ENCODE peak calls at places on chromosomes 11 and 22, in seven cellular contexts. R is K562; Y is SK-N-SH; N is GM12878; B is transverse colon; P is CD8-positive, alpha-beta T cell; O is fibroblast of pulmonary artery. I is an unnamed sample.

GRCh38 chr11:60889869-60890311 is 16.5 kb downstream of the PRPF19 start:
- DNase-seq in Y (no peak), N (no peak), B (no peak), P (no peak), O (no peak), R (no peak), I (no peak)

GRCh38 chr11:111652184-111652583 is 49.9 kb downstream of the SIK2 start:
- DNase-seq in Y (no peak), N (no peak), B (no peak), O (peak), R (no peak), P (no peak), I (no peak)

GRCh38 chr11:82634091-82634490 is 99.6 kb downstream of the FAM181B start:
- DNase-seq in R (no peak), P (no peak), N (no peak), Y (no peak), B (no peak), O (no peak), I (no peak)

GRCh38 chr11:61543606-61544306 is 35.2 kb downstream of the LRRC10B start:
- DNase-seq in P (no peak), O (peak), B (no peak), R (no peak), N (no peak), Y (no peak), I (peak)

GRCh38 chr11:3043315-3043871 is 13.8 kb downstream of the CARS1 start:
- DNase-seq in O (peak), B (peak), R (no peak), P (no peak), Y (no peak), N (no peak), I (peak)

GRCh38 chr11:79762271-79762935 is 321.6 kb upstream of the TENM4 start:
- DNase-seq in B (no peak), N (no peak), R (no peak), O (no peak), Y (no peak), P (no peak), I (peak)

GRCh38 chr11:71474771-71475483 is 21.9 kb downstream of the NADSYN1 start:
- DNase-seq in B (no peak), P (no peak), R (no peak), Y (no peak), O (no peak), N (no peak), I (no peak)

GRCh38 chr11:86790073-86790727 is 10.1 kb upstream of the PRSS23 start:
- DNase-seq in N (no peak), P (no peak), R (no peak), Y (no peak), B (no peak), O (no peak), I (no peak)

GRCh38 chr22:23778576-23778900 is 5.9 kb downstream of the MMP11 start:
- DNase-seq in B (no peak), Y (no peak), N (no peak), R (no peak), O (no peak), P (no peak), I (no peak)

GRCh38 chr11:20474951-20475517 is 87.5 kb downstream of the PRMT3 start:
- DNase-seq in R (no peak), Y (no peak), P (no peak), B (no peak), O (no peak), N (peak), I (no peak)

GRCh38 chr11:28525636-28526405 is 417.6 kb downstream of the METTL15 start:
- DNase-seq in Y (no peak), R (no peak), P (no peak), N (no peak), O (no peak), B (no peak), I (no peak)

GRCh38 chr11:66546368-66546965 is at the start of gene ACTN3:
- DNase-seq in N (no peak), O (peak), B (peak), R (peak), Y (peak), P (no peak), I (peak)

GRCh38 chr11:68053117-68053516 is 14.3 kb downstream of the TCIRG1 start:
- DNase-seq in P (no peak), N (no peak), B (no peak), R (no peak), Y (no peak), O (no peak), I (no peak)

GRCh38 chr22:30859714-30860095 is 108.9 kb downstream of the MORC2 start:
- DNase-seq in P (no peak), O (no peak), Y (no peak), B (no peak), R (no peak), N (no peak), I (no peak)

GRCh38 chr11:68598816-68599653 is 85.3 kb upstream of the GAL start:
- DNase-seq in P (no peak), O (no peak), R (no peak), B (no peak), Y (no peak), N (no peak), I (peak)

GRCh38 chr11:33804471-33804870 is 30.2 kb upstream of the FBXO3 start:
- DNase-seq in P (no peak), N (no peak), B (no peak), O (no peak), Y (no peak), R (no peak), I (no peak)

GRCh38 chr11:133081730-133082452 is 450.4 kb downstream of the OPCML start:
- DNase-seq in O (no peak), P (no peak), N (no peak), B (no peak), R (no peak), Y (no peak), I (no peak)

GRCh38 chr11:129075757-129076156 is 116.4 kb downstream of the ARHGAP32 start:
- DNase-seq in Y (no peak), O (no peak), P (no peak), N (no peak), R (no peak), B (no peak), I (no peak)

GRCh38 chr11:126394036-126394435 is 38.5 kb downstream of the ST3GAL4 start:
- DNase-seq in N (no peak), P (no peak), O (no peak), B (no peak), R (no peak), Y (no peak), I (no peak)

GRCh38 chr11:122375687-122376399 is 259.8 kb upstream of the BLID start:
- DNase-seq in P (no peak), N (peak), R (no peak), B (no peak), Y (no peak), O (peak), I (peak)

GRCh38 chr11:36817336-36817965 is 219.4 kb upstream of the RAG2 start:
- DNase-seq in O (no peak), R (no peak), B (no peak), Y (no peak), P (no peak), N (no peak), I (peak)

GRCh38 chr11:119051440-119052162 is 5.4 kb downstream of the HYOU1 start:
- DNase-seq in R (peak), N (peak), B (no peak), P (no peak), O (no peak), Y (no peak), I (no peak)

GRCh38 chr22:28424427-28425080 is 255.1 kb downstream of the TTC28 start:
- DNase-seq in B (no peak), N (no peak), P (no peak), O (peak), R (no peak), Y (peak), I (peak)

GRCh38 chr11:75656044-75656726 is 12.7 kb downstream of the MAP6 start:
- DNase-seq in B (no peak), P (no peak), O (no peak), N (no peak), R (no peak), Y (no peak), I (no peak)

GRCh38 chr22:33875316-33875715 is 45.0 kb downstream of the LARGE1 start:
- DNase-seq in Y (no peak), R (no peak), B (no peak), N (no peak), P (no peak), O (no peak), I (no peak)

GRCh38 chr22:48761546-48761945 is 1066.1 kb downstream of the BRD1 start:
- DNase-seq in R (no peak), Y (no peak), O (no peak), B (no peak), P (no peak), N (no peak), I (no peak)

GRCh38 chr11:14320020-14320419 is 39.0 kb downstream of the RRAS2 start:
- DNase-seq in O (no peak), Y (no peak), N (peak), P (peak), B (peak), R (no peak), I (peak)

GRCh38 chr22:31952459-31952858 is 8.1 kb downstream of the YWHAH start:
- DNase-seq in B (no peak), N (no peak), P (no peak), O (peak), R (no peak), Y (no peak), I (peak)

GRCh38 chr11:89604281-89604680 is 105.8 kb upstream of the TRIM77 start:
- DNase-seq in Y (no peak), P (no peak), O (no peak), N (no peak), R (no peak), B (no peak), I (no peak)

GRCh38 chr11:119779195-119780071 is 50.4 kb upstream of the NECTIN1 start:
- DNase-seq in R (no peak), B (no peak), O (no peak), P (no peak), N (no peak), Y (peak), I (no peak)

GRCh38 chr11:124745270-124745834 is 5.6 kb downstream of the NRGN start:
- DNase-seq in B (no peak), R (no peak), O (no peak), N (no peak), P (no peak), Y (no peak), I (no peak)

GRCh38 chr11:124745835-124746620 is 6.0 kb downstream of the VSIG2 start:
- DNase-seq in N (no peak), O (no peak), Y (no peak), R (no peak), P (peak), B (peak), I (no peak)

GRCh38 chr11:124748100-124748418 is 4.0 kb downstream of the VSIG2 start:
- DNase-seq in O (no peak), R (no peak), N (no peak), P (no peak), B (no peak), Y (no peak), I (no peak)

GRCh38 chr11:124747406-124748099 is 4.5 kb downstream of the VSIG2 start:
- DNase-seq in Y (no peak), B (no peak), P (no peak), R (no peak), N (no peak), O (no peak), I (no peak)

DNA sequence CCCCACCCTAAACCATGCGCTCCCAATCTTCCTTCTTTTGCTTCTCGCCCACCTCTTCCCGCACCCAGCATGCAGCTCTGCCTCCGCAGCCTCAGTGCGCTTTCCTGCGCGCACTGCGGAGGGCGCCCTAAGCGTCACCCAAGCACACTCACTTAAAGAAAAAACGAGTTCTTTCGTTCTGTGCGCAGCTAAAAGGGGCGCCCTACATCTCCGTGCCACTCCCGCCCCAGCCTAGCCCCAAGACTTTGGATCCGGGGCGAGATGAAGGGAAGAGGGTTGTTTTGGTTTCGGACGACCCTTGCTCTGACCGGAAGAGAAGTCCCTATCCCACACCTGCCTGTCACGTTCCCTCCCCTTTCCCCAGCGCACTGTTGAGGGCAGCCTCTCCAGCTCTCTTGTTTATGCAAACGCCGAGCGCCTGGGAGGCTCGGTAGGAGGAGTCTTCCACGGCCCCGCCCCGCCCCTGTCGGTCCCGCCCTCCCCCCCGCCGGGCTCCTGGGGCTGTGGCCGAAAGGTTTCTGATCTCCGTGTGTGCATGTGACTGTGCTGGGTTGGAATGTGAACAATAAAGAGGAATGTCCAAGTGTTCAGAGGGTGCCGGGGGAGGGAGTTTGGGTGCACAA is 5.3 kb downstream of the VSIG2 start:
- DNase-seq in R (peak), P (peak), N (peak), B (peak), O (peak), Y (peak), I (peak)
- H3K4me3 ChIP-seq in R (no peak), P (peak), N (peak), B (peak), O (peak), Y (no peak), I (peak)

DNA sequence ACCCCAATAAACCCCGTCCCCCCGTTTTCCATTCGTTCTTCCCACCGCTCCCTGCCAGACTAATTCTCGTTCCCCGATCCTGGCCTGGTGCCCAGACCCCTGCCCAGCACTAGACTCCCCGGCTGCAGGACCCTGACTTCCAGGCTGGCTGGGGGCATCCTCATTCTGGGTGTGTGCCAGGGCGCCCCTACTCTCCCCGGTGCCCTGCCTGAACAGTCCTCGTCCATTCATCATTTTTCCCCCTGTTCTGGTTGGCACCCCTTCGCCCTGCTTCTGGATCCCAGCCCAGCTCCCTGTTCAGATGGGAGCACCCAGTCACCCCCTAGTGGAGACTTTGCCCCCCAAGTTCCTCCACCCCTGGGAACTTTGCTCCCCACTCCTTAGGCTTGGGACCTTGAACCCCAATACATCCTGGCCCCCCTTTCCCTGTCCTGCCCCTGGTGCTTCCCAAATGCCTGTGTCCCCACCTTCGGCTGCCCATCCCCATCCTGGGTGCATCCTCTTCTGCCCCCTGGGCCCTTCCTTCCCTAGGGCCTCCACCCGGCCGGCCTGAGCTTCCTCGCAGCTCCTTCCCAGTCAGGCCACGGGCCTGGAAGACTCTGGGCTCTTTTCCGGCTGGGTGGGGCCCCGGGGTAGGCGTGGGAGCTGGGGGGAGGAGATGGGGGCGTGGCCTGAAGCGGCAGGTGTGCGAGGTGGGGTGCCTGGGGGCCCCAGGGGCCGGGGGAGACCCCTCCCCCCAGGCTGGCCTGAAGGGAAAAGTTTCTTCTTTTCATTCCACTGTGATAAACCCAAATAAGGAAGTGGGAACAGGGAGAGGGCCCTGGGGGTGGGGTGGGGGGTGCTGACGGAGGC is 882 bp downstream of the PLCB3 start:
- DNase-seq in Y (peak), B (peak), O (no peak), P (peak), N (no peak), R (peak), I (no peak)
- TF ChIP-seq CTCF in Y (peak), B (peak), O (peak), P (peak), N (peak), R (peak), I (peak)

GRCh38 chr22:37219534-37219933 is 7.3 kb upstream of the SSTR3 start:
- DNase-seq in B (no peak), R (no peak), Y (no peak), N (no peak), P (no peak), O (no peak), I (no peak)

GRCh38 chr22:37220543-37220968 is 8.3 kb upstream of the SSTR3 start:
- DNase-seq in Y (no peak), R (no peak), N (no peak), B (no peak), P (no peak), O (no peak), I (no peak)

GRCh38 chr22:37218399-37218770 is 6.1 kb upstream of the SSTR3 start:
- DNase-seq in B (no peak), N (no peak), P (no peak), O (no peak), Y (no peak), R (no peak), I (no peak)

GRCh38 chr22:37221424-37222336 is 9.4 kb upstream of the SSTR3 start:
- DNase-seq in O (no peak), R (no peak), N (no peak), P (no peak), Y (no peak), B (no peak), I (no peak)

GRCh38 chr22:37218771-37219411 is 6.6 kb upstream of the SSTR3 start:
- DNase-seq in N (peak), B (peak), R (no peak), Y (no peak), P (peak), O (no peak), I (no peak)
- H3K4me3 ChIP-seq in N (peak), B (no peak), R (no peak), Y (no peak), P (peak), O (no peak), I (no peak)

GRCh38 chr11:13119361-13119760 is 110.2 kb downstream of the RASSF10 start:
- DNase-seq in O (no peak), N (no peak), Y (no peak), P (no peak), B (no peak), R (no peak), I (peak)
- TF ChIP-seq CTCF in O (no peak), N (no peak), Y (no peak), P (no peak), B (no peak), R (no peak), I (no peak)

GRCh38 chr22:42270512-42271190 is at the start of gene TCF20:
- DNase-seq in N (no peak), O (peak), R (peak), Y (peak), P (peak), B (peak), I (peak)

GRCh38 chr22:42270178-42270511 is 308 bp downstream of the TCF20 start:
- DNase-seq in P (no peak), Y (no peak), R (no peak), B (no peak), O (no peak), N (no peak), I (no peak)

GRCh38 chr22:42271906-42272305 is 1.5 kb upstream of the TCF20 start:
- DNase-seq in P (no peak), N (no peak), R (no peak), O (no peak), Y (no peak), B (no peak), I (no peak)

GRCh38 chr22:42272431-42273004 is 2.1 kb upstream of the TCF20 start:
- DNase-seq in O (no peak), B (no peak), P (no peak), R (no peak), N (no peak), Y (no peak), I (no peak)

GRCh38 chr22:42271191-42271813 is 849 bp upstream of the TCF20 start:
- DNase-seq in Y (no peak), N (no peak), P (no peak), B (no peak), O (no peak), R (no peak), I (no peak)
- H3K4me3 ChIP-seq in Y (no peak), N (peak), P (peak), B (peak), O (no peak), R (peak), I (no peak)

GRCh38 chr11:117733311-117733710 is 63.7 kb downstream of the DSCAML1 start:
- DNase-seq in B (no peak), O (no peak), P (no peak), Y (no peak), R (no peak), N (no peak), I (no peak)

GRCh38 chr11:117731689-117732290 is 65.2 kb downstream of the DSCAML1 start:
- DNase-seq in R (no peak), Y (no peak), O (no peak), N (no peak), B (no peak), P (no peak), I (no peak)

GRCh38 chr11:117734596-117734995 is 62.4 kb downstream of the DSCAML1 start:
- DNase-seq in Y (peak), R (no peak), N (no peak), P (no peak), B (no peak), O (no peak), I (no peak)

GRCh38 chr11:117735350-117735977 is 61.6 kb downstream of the DSCAML1 start:
- DNase-seq in R (no peak), N (no peak), O (no peak), P (no peak), Y (no peak), B (no peak), I (no peak)

DNA sequence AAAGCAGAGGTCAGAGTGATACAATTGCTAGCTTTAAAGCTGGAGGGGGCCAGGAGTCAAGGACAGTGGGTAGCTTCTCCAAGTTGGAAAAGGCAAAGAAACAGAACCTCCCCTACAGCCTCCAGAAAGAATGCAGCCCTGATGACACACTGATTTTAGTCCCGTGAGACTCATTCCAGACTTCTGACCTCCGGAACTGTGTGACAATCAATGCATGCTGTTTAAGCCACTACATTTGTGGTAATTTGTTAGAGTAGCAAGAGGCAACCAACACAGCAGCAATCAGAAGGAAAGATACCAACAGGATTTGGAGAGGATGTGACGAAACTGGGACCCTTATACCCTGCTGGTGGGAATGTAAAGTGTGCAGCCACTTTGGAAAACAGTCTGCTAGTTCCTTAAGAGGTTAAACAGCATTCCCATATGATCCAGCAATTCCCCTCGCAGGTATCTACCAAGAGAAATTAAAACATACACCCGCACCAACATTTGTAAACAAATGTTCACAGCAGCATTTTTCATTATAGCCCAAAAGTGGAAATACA is 66.7 kb downstream of the DSCAML1 start:
- DNase-seq in Y (no peak), N (no peak), R (no peak), O (no peak), P (no peak), B (no peak), I (peak)
- TF ChIP-seq CTCF in Y (no peak), N (no peak), R (no peak), O (no peak), P (no peak), B (no peak), I (no peak)

I was measured in fibroblast of mammary gland.